ENCODE peak calls at places on chromosome 7, in ten cellular contexts. One of them, this sample, is unnamed.

GRCh38 chr7:2716906-2717292 is 28.9 kb downstream of the AMZ1 start:
- DNase-seq in hypothalamus: no peak
- DNase-seq in body of pancreas: no peak
- DNase-seq in dermis microvascular lymphatic vessel endothelial cell: no peak
- DNase-seq in NCI-H2171: no peak
- DNase-seq in brain microvascular endothelial cell: no peak
- DNase-seq in RCC 7860: no peak
- DNase-seq in M059J: no peak
- DNase-seq in naive thymus-derived CD4-positive, alpha-beta T cell: no peak
- DNase-seq in WTC11: no peak
- DNase-seq in this sample: no peak

GRCh38 chr7:125336326-125336725 is 406.7 kb upstream of the POT1 start:
- DNase-seq in M059J: no peak
- DNase-seq in naive thymus-derived CD4-positive, alpha-beta T cell: no peak
- DNase-seq in dermis microvascular lymphatic vessel endothelial cell: no peak
- DNase-seq in body of pancreas: no peak
- DNase-seq in RCC 7860: no peak
- DNase-seq in WTC11: no peak
- DNase-seq in brain microvascular endothelial cell: no peak
- DNase-seq in hypothalamus: no peak
- DNase-seq in NCI-H2171: no peak
- DNase-seq in this sample: no peak

GRCh38 chr7:8168336-8168735 is 93.6 kb downstream of the ICA1 start:
- DNase-seq in naive thymus-derived CD4-positive, alpha-beta T cell: no peak
- DNase-seq in RCC 7860: no peak
- DNase-seq in NCI-H2171: no peak
- DNase-seq in body of pancreas: no peak
- DNase-seq in hypothalamus: no peak
- DNase-seq in WTC11: no peak
- DNase-seq in dermis microvascular lymphatic vessel endothelial cell: no peak
- DNase-seq in M059J: no peak
- DNase-seq in brain microvascular endothelial cell: no peak
- DNase-seq in this sample: no peak

GRCh38 chr7:130371059-130371458 is 9.2 kb upstream of the CPA1 start:
- DNase-seq in M059J: peak; percentile 87
- DNase-seq in WTC11: no peak
- DNase-seq in brain microvascular endothelial cell: no peak
- DNase-seq in naive thymus-derived CD4-positive, alpha-beta T cell: no peak
- DNase-seq in RCC 7860: no peak
- DNase-seq in hypothalamus: no peak
- DNase-seq in body of pancreas: peak; percentile 53
- DNase-seq in dermis microvascular lymphatic vessel endothelial cell: no peak
- DNase-seq in NCI-H2171: no peak
- DNase-seq in this sample: no peak

GRCh38 chr7:120033114-120033513 is 239.9 kb upstream of the KCND2 start:
- DNase-seq in RCC 7860: no peak
- DNase-seq in body of pancreas: no peak
- DNase-seq in M059J: peak; percentile 76
- DNase-seq in hypothalamus: no peak
- DNase-seq in brain microvascular endothelial cell: no peak
- DNase-seq in NCI-H2171: no peak
- DNase-seq in WTC11: no peak
- DNase-seq in dermis microvascular lymphatic vessel endothelial cell: no peak
- DNase-seq in naive thymus-derived CD4-positive, alpha-beta T cell: no peak
- DNase-seq in this sample: no peak

GRCh38 chr7:18638594-18639452 is 143.3 kb downstream of the HDAC9 start:
- DNase-seq in body of pancreas: no peak
- DNase-seq in M059J: peak; percentile 65
- DNase-seq in dermis microvascular lymphatic vessel endothelial cell: peak; percentile 11
- DNase-seq in RCC 7860: no peak
- DNase-seq in brain microvascular endothelial cell: peak; percentile 67
- DNase-seq in WTC11: no peak
- DNase-seq in hypothalamus: no peak
- DNase-seq in NCI-H2171: no peak
- DNase-seq in naive thymus-derived CD4-positive, alpha-beta T cell: no peak
- DNase-seq in this sample: no peak

GRCh38 chr7:141593134-141593533 is 41.9 kb downstream of the AGK start:
- DNase-seq in naive thymus-derived CD4-positive, alpha-beta T cell: no peak
- DNase-seq in brain microvascular endothelial cell: peak; percentile 93
- DNase-seq in dermis microvascular lymphatic vessel endothelial cell: peak; percentile 48
- DNase-seq in hypothalamus: no peak
- DNase-seq in RCC 7860: no peak
- DNase-seq in body of pancreas: no peak
- DNase-seq in NCI-H2171: no peak
- DNase-seq in WTC11: no peak
- DNase-seq in M059J: no peak
- DNase-seq in this sample: no peak

GRCh38 chr7:24659505-24659904 is 86.3 kb downstream of the PALS2 start:
- DNase-seq in RCC 7860: no peak
- DNase-seq in M059J: no peak
- DNase-seq in NCI-H2171: no peak
- DNase-seq in naive thymus-derived CD4-positive, alpha-beta T cell: no peak
- DNase-seq in body of pancreas: no peak
- DNase-seq in hypothalamus: no peak
- DNase-seq in dermis microvascular lymphatic vessel endothelial cell: no peak
- DNase-seq in WTC11: no peak
- DNase-seq in brain microvascular endothelial cell: no peak
- DNase-seq in this sample: no peak

GRCh38 chr7:116500071-116500853 is 724 bp downstream of the CAV2 start:
- DNase-seq in M059J: peak; percentile 89
- DNase-seq in body of pancreas: peak; percentile 37
- DNase-seq in naive thymus-derived CD4-positive, alpha-beta T cell: no peak
- DNase-seq in NCI-H2171: no peak
- DNase-seq in RCC 7860: peak; percentile 93
- DNase-seq in hypothalamus: peak; percentile 17
- DNase-seq in WTC11: peak; percentile 28
- DNase-seq in brain microvascular endothelial cell: no peak
- DNase-seq in dermis microvascular lymphatic vessel endothelial cell: peak; percentile 65
- DNase-seq in this sample: peak; percentile 17

GRCh38 chr7:73451780-73452398 is 18.3 kb downstream of the FZD9 start:
- DNase-seq in NCI-H2171: peak; percentile 17
- DNase-seq in dermis microvascular lymphatic vessel endothelial cell: peak; percentile 73
- DNase-seq in hypothalamus: no peak
- DNase-seq in body of pancreas: peak; percentile 45
- DNase-seq in M059J: peak; percentile 58
- DNase-seq in RCC 7860: peak; percentile 60
- DNase-seq in brain microvascular endothelial cell: peak; percentile 50
- DNase-seq in naive thymus-derived CD4-positive, alpha-beta T cell: peak; percentile 56
- DNase-seq in WTC11: no peak
- DNase-seq in this sample: no peak

GRCh38 chr7:4683043-4683883 is 1.2 kb downstream of the FOXK1 start:
- DNase-seq in hypothalamus: no peak
- DNase-seq in dermis microvascular lymphatic vessel endothelial cell: peak; percentile 16
- DNase-seq in naive thymus-derived CD4-positive, alpha-beta T cell: peak; percentile 5
- DNase-seq in RCC 7860: no peak
- DNase-seq in M059J: no peak
- DNase-seq in body of pancreas: no peak
- DNase-seq in brain microvascular endothelial cell: no peak
- DNase-seq in WTC11: no peak
- DNase-seq in NCI-H2171: no peak
- DNase-seq in this sample: peak; percentile 24

This sample was measured in glutamatergic neuron.